ENCODE peak calls at places on chromosomes 13 and 19, in ten cellular contexts. R, X, G, J, V, D, P, A, F and L are unnamed samples.

GRCh38 chr13:95007322-95007721 is 293.9 kb downstream of the ABCC4 start:
- DNase-seq in R (no peak), X (no peak), G (no peak), J (no peak), V (no peak), D (no peak), P (no peak), A (no peak), F (no peak), L (no peak)

GRCh38 chr13:39982745-39983144 is 327.3 kb downstream of the COG6 start:
- DNase-seq in R (no peak), X (no peak), G (no peak), J (no peak), V (no peak), D (no peak), P (no peak), A (no peak), F (no peak), L (no peak)

GRCh38 chr13:84393981-84394625 is 511.8 kb upstream of the SLITRK1 start:
- DNase-seq in R (no peak), X (peak; percentile 88), G (no peak), J (no peak), V (no peak), D (no peak), P (no peak), A (no peak), F (no peak), L (no peak)

GRCh38 chr19:18304194-18304495 is 18.7 kb downstream of the LSM4 start:
- DNase-seq in R (no peak), X (no peak), G (no peak), J (peak; percentile 44), V (peak; percentile 60), D (no peak), P (no peak), A (peak; percentile 18), F (no peak), L (no peak)

GRCh38 chr19:46746281-46746965 is at the start of gene STRN4:
- DNase-seq in R (peak; percentile 81), X (peak; percentile 29), G (peak; percentile 94), J (peak; percentile 65), V (peak; percentile 78), D (no peak), P (no peak), A (peak; percentile 32), F (no peak), L (peak; percentile 30)

GRCh38 chr13:51534075-51534817 is 50.0 kb upstream of the WDFY2 start:
- DNase-seq in R (peak; percentile 69), X (peak; percentile 35), G (no peak), J (peak; percentile 22), V (no peak), D (no peak), P (no peak), A (peak; percentile 92), F (no peak), L (peak; percentile 11)

GRCh38 chr13:102645701-102646100 is 48.9 kb downstream of the TPP2 start:
- DNase-seq in R (no peak), X (no peak), G (no peak), J (no peak), V (no peak), D (no peak), P (no peak), A (no peak), F (no peak), L (no peak)

GRCh38 chr19:29487432-29487831 is 38.4 kb upstream of the VSTM2B start:
- DNase-seq in R (peak; percentile 36), X (no peak), G (no peak), J (no peak), V (no peak), D (no peak), P (no peak), A (no peak), F (no peak), L (no peak)

GRCh38 chr13:98521876-98522275 is 55.0 kb downstream of the STK24 start:
- DNase-seq in R (peak; percentile 39), X (no peak), G (no peak), J (no peak), V (no peak), D (no peak), P (no peak), A (no peak), F (no peak), L (no peak)

GRCh38 chr13:25001807-25002206 is 94.1 kb upstream of the PABPC3 start:
- DNase-seq in R (no peak), X (no peak), G (no peak), J (no peak), V (no peak), D (no peak), P (no peak), A (no peak), F (no peak), L (no peak)

GRCh38 chr13:19606152-19606551 is 27.3 kb upstream of the MPHOSPH8 start:
- DNase-seq in R (no peak), X (peak; percentile 82), G (no peak), J (no peak), V (no peak), D (no peak), P (no peak), A (no peak), F (no peak), L (no peak)

GRCh38 chr13:61664821-61665705 is 249.4 kb upstream of the PCDH20 start:
- DNase-seq in R (no peak), X (no peak), G (no peak), J (no peak), V (peak; percentile 43), D (no peak), P (no peak), A (no peak), F (no peak), L (no peak)

GRCh38 chr19:41445575-41445974 is 2.6 kb downstream of the ERICH4 start:
- DNase-seq in R (no peak), X (no peak), G (peak; percentile 1), J (no peak), V (no peak), D (no peak), P (no peak), A (no peak), F (no peak), L (no peak)
- H3K27me3 ChIP-seq in R (no peaks in the 10 kb centered on the region), X (no peaks in the 10 kb centered on the region), G (peaks cover 4% of the 10 kb centered on the region), J (no peaks in the 10 kb centered on the region), V (no peaks in the 10 kb centered on the region), D (peaks cover 12% of the 10 kb centered on the region), P (no peaks in the 10 kb centered on the region), A (no peaks in the 10 kb centered on the region), F (no peaks in the 10 kb centered on the region), L (peaks cover 4% of the 10 kb centered on the region)

DNA sequence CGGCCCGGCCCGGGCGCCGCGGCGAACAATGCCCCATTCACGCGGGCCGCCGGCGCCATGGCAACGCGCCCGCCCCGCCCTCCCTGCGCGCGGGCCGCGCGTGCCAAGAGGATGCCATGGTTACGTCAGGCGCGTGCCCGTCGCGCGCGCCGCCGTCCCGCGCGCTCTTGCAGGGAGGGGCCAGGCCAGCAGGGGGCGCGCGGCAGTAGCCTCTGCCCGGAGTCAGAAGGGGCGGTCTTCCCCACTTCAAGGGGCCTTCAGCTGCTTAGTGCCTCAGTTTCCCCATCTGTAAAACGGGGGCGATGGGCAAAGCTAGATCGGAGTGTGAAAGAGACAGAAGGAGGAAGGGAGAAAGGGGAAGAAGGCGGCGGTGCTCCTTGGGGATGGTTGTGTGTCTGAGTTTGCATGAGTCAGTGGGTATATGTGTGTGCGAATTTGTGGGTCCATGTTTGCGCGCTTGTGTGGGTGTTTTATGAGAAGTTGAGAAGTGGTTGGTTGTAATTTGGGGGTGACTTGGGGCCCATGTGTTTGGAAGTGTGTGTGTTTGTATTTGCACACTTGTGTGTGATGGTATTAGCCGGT is 11.6 kb upstream of the NFIX start:
- DNase-seq in R (peak; percentile 89), X (peak; percentile 73), G (peak; percentile 84), J (peak; percentile 85), V (peak; percentile 91), D (peak; percentile 30), P (peak; percentile 72), A (peak; percentile 58), F (peak; percentile 67), L (peak; percentile 76)
- H3K27me3 ChIP-seq in R (peaks cover 7% of the 10 kb centered on the region), X (no peaks in the 10 kb centered on the region), G (no peaks in the 10 kb centered on the region), J (peaks cover 3% of the 10 kb centered on the region), V (no peaks in the 10 kb centered on the region), D (no peaks in the 10 kb centered on the region), P (no peaks in the 10 kb centered on the region), A (peaks cover 11% of the 10 kb centered on the region), F (no peaks in the 10 kb centered on the region), L (no peaks in the 10 kb centered on the region)

DNA sequence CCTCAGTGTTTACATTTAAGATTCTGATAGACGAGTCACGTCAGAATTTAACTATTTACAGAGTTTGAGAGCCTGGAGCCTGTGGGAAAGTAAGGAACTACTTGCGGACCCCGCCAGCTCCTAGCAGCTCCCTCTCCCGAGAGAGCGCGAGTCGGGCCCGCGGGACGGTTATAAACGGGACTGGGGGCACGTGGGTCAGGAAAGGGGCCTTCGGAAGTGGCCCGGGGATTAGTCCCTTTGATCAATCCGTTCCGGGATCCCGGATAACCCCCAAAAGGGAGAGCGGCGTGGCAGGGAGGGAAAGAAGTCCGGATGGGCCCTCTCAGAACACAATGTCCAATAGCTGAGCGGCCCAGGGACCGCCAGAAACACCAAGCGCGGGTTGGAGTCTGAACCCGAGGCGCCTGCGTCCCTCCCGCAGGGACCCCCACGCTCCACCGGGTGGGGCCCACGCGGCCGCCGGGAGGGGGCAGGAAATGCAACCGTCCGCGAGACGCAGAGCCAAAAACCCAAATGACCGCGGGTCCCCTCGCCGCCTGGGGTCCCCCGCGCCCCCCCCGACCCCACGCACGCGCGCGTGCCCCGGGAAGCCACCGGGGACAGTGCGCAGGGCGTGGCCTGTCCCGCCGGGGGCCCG is 3.6 kb downstream of the ZIC5 start:
- DNase-seq in R (no peak), X (no peak), G (no peak), J (no peak), V (no peak), D (no peak), P (no peak), A (no peak), F (no peak), L (no peak)
- H3K27me3 ChIP-seq in R (peaks cover 92% of the 10 kb centered on the region), X (peaks cover 68% of the 10 kb centered on the region), G (no peaks in the 10 kb centered on the region), J (peaks cover 56% of the 10 kb centered on the region), V (no peaks in the 10 kb centered on the region), D (peaks cover 67% of the 10 kb centered on the region), P (peaks cover 46% of the 10 kb centered on the region), A (peaks cover 77% of the 10 kb centered on the region), F (peaks cover 10% of the 10 kb centered on the region), L (peaks cover 78% of the 10 kb centered on the region)

GRCh38 chr13:21671793-21672680 is 1.2 kb downstream of the FGF9 start:
- DNase-seq in R (no peak), X (no peak), G (no peak), J (no peak), V (no peak), D (no peak), P (no peak), A (no peak), F (no peak), L (no peak)

GRCh38 chr13:21672811-21673591 is 2.1 kb downstream of the FGF9 start:
- DNase-seq in R (no peak), X (no peak), G (no peak), J (peak; percentile 14), V (no peak), D (no peak), P (no peak), A (no peak), F (no peak), L (no peak)

GRCh38 chr13:21670883-21671792 is at the start of gene FGF9:
- DNase-seq in R (peak; percentile 91), X (peak; percentile 84), G (peak; percentile 78), J (peak; percentile 77), V (peak; percentile 89), D (no peak), P (peak; percentile 54), A (peak; percentile 58), F (no peak), L (peak; percentile 72)

GRCh38 chr13:21668665-21669599 is 1.9 kb upstream of the FGF9 start:
- DNase-seq in R (peak; percentile 63), X (no peak), G (no peak), J (peak; percentile 57), V (peak; percentile 58), D (no peak), P (peak; percentile 35), A (no peak), F (no peak), L (no peak)

GRCh38 chr13:21670006-21670882 is 629 bp upstream of the FGF9 start:
- DNase-seq in R (peak; percentile 78), X (peak; percentile 68), G (peak; percentile 63), J (peak; percentile 73), V (peak; percentile 77), D (no peak), P (peak; percentile 45), A (peak; percentile 22), F (no peak), L (peak; percentile 65)
- H3K27me3 ChIP-seq in R (peaks cover 31% of the 10 kb centered on the region), X (peaks cover 21% of the 10 kb centered on the region), G (peaks cover 29% of the 10 kb centered on the region), J (no peaks in the 10 kb centered on the region), V (no peaks in the 10 kb centered on the region), D (peaks cover 41% of the 10 kb centered on the region), P (no peaks in the 10 kb centered on the region), A (peaks cover 64% of the 10 kb centered on the region), F (no peaks in the 10 kb centered on the region), L (peaks cover 16% of the 10 kb centered on the region)